ENCODE peak calls at places on chromosome 1, in six cellular contexts. F, Y, S, C, T and J are unnamed samples.

GRCh38 chr1:156368157-156368658 is 803 bp upstream of the RHBG start:
- DNase-seq in F (no peak), Y (no peak), S (no peak), C (no peak), T (no peak), J (no peak)

GRCh38 chr1:225881081-225882007 is 836 bp downstream of the TMEM63A start:
- DNase-seq in F (no peak), Y (peak), S (no peak), C (peak), T (no peak), J (peak)

GRCh38 chr1:32887623-32888022 is 1.3 kb downstream of the HPCA start:
- DNase-seq in F (no peak), Y (no peak), S (no peak), C (no peak), T (no peak), J (no peak)

GRCh38 chr1:45395051-45395450 is 54.8 kb upstream of the MUTYH start:
- DNase-seq in F (no peak), Y (no peak), S (no peak), C (no peak), T (no peak), J (no peak)

GRCh38 chr1:185734929-185735666 is 907 bp downstream of the HMCN1 start:
- DNase-seq in F (no peak), Y (no peak), S (no peak), C (peak), T (no peak), J (no peak)

GRCh38 chr1:152182942-152183341 is 23.9 kb upstream of the RPTN start:
- DNase-seq in F (no peak), Y (no peak), S (no peak), C (peak), T (no peak), J (no peak)

GRCh38 chr1:46667782-46668760 is at the start of gene ATPAF1:
- DNase-seq in F (peak), Y (peak), S (peak), C (peak), T (peak), J (peak)

GRCh38 chr1:6444377-6444776 is 19.8 kb downstream of the ESPN start:
- DNase-seq in F (no peak), Y (no peak), S (no peak), C (no peak), T (no peak), J (no peak)

GRCh38 chr1:1322952-1323351 is 1.5 kb downstream of the INTS11 start:
- DNase-seq in F (no peak), Y (no peak), S (no peak), C (no peak), T (no peak), J (no peak)

GRCh38 chr1:57470028-57470427 is 46.2 kb upstream of the DAB1 start:
- DNase-seq in F (no peak), Y (no peak), S (no peak), C (peak), T (no peak), J (no peak)

GRCh38 chr1:228989992-228990827 is 254.9 kb downstream of the RHOU start:
- DNase-seq in F (peak), Y (no peak), S (peak), C (no peak), T (no peak), J (no peak)

GRCh38 chr1:205711105-205712048 is 31.1 kb upstream of the SLC45A3 start:
- DNase-seq in F (peak), Y (peak), S (peak), C (peak), T (peak), J (peak)

GRCh38 chr1:16334655-16335340 is 17.5 kb downstream of the FBXO42 start:
- DNase-seq in F (no peak), Y (no peak), S (no peak), C (no peak), T (no peak), J (no peak)

GRCh38 chr1:4699724-4700301 is 45.4 kb downstream of the AJAP1 start:
- DNase-seq in F (no peak), Y (no peak), S (no peak), C (no peak), T (no peak), J (no peak)

GRCh38 chr1:90745972-90746371 is 28.9 kb upstream of the BARHL2 start:
- DNase-seq in F (no peak), Y (no peak), S (no peak), C (no peak), T (no peak), J (no peak)

GRCh38 chr1:10640079-10640578 is 156.3 kb downstream of the CASZ1 start:
- DNase-seq in F (no peak), Y (no peak), S (peak), C (no peak), T (no peak), J (no peak)

GRCh38 chr1:71881611-71882010 is 400.7 kb downstream of the NEGR1 start:
- DNase-seq in F (peak), Y (no peak), S (no peak), C (peak), T (no peak), J (no peak)

GRCh38 chr1:200364121-200364759 is 45.6 kb downstream of the ZNF281 start:
- DNase-seq in F (no peak), Y (no peak), S (no peak), C (peak), T (no peak), J (no peak)

GRCh38 chr1:229594227-229595008 is 31.5 kb downstream of the TAF5L start:
- DNase-seq in F (no peak), Y (no peak), S (no peak), C (no peak), T (no peak), J (no peak)

GRCh38 chr1:161225178-161225533 is 704 bp upstream of the TOMM40L start:
- DNase-seq in F (no peak), Y (no peak), S (no peak), C (no peak), T (no peak), J (no peak)

GRCh38 chr1:101079341-101079740 is 53.8 kb upstream of the DPH5 start:
- DNase-seq in F (peak), Y (no peak), S (no peak), C (no peak), T (no peak), J (no peak)

GRCh38 chr1:201676061-201676644 is 137.2 kb downstream of the NAV1 start:
- DNase-seq in F (peak), Y (no peak), S (no peak), C (peak), T (no peak), J (no peak)

GRCh38 chr1:35185200-35185599 is 7.7 kb downstream of the SFPQ start:
- DNase-seq in F (no peak), Y (no peak), S (no peak), C (no peak), T (no peak), J (no peak)

GRCh38 chr1:7334475-7335035 is 436.5 kb upstream of the VAMP3 start:
- DNase-seq in F (no peak), Y (no peak), S (peak), C (peak), T (no peak), J (no peak)

GRCh38 chr1:211684331-211684730 is 8.9 kb upstream of the NEK2 start:
- DNase-seq in F (no peak), Y (no peak), S (no peak), C (no peak), T (no peak), J (no peak)

GRCh38 chr1:9275567-9276034 is 17.1 kb upstream of the SPSB1 start:
- DNase-seq in F (no peak), Y (peak), S (peak), C (peak), T (peak), J (no peak)

GRCh38 chr1:115437146-115437639 is 99.1 kb upstream of the NGF start:
- DNase-seq in F (no peak), Y (no peak), S (no peak), C (no peak), T (no peak), J (no peak)

GRCh38 chr1:53369034-53369750 is 41.3 kb upstream of the LRP8 start:
- DNase-seq in F (no peak), Y (no peak), S (no peak), C (no peak), T (no peak), J (no peak)

GRCh38 chr1:214101246-214101645 is 113.5 kb downstream of the PROX1 start:
- DNase-seq in F (no peak), Y (no peak), S (no peak), C (no peak), T (no peak), J (no peak)

GRCh38 chr1:17798011-17798410 is 42.9 kb downstream of the ACTL8 start:
- DNase-seq in F (no peak), Y (no peak), S (no peak), C (no peak), T (no peak), J (no peak)

GRCh38 chr1:245332513-245332912 is 177.7 kb downstream of the KIF26B start:
- DNase-seq in F (peak), Y (no peak), S (no peak), C (peak), T (no peak), J (no peak)

GRCh38 chr1:99173282-99173681 is 91.0 kb upstream of the PLPPR4 start:
- DNase-seq in F (no peak), Y (no peak), S (no peak), C (peak), T (no peak), J (no peak)

GRCh38 chr1:235883261-235883927 is 16.7 kb upstream of the LYST start:
- DNase-seq in F (no peak), Y (no peak), S (peak), C (peak), T (no peak), J (no peak)

GRCh38 chr1:67052741-67053534 is 1.0 kb downstream of the SLC35D1 start:
- DNase-seq in F (peak), Y (peak), S (no peak), C (peak), T (peak), J (peak)

GRCh38 chr1:179177182-179177581 is 52.3 kb downstream of the ABL2 start:
- DNase-seq in F (no peak), Y (no peak), S (no peak), C (peak), T (no peak), J (no peak)

GRCh38 chr1:115084902-115085505 is 4.3 kb downstream of the TSPAN2 start:
- DNase-seq in F (no peak), Y (no peak), S (no peak), C (peak), T (no peak), J (peak)

GRCh38 chr1:54996359-54996868 is 2.3 kb upstream of the BSND start:
- DNase-seq in F (peak), Y (peak), S (peak), C (peak), T (peak), J (peak)

GRCh38 chr1:181134543-181135461 is 46.3 kb downstream of the IER5 start:
- DNase-seq in F (peak), Y (no peak), S (no peak), C (peak), T (no peak), J (no peak)

GRCh38 chr1:17881761-17882160 is 126.6 kb downstream of the ACTL8 start:
- DNase-seq in F (no peak), Y (no peak), S (peak), C (no peak), T (no peak), J (no peak)